ENCODE peak calls at places on chromosome 6, in five cellular contexts. F is GM20000, S is esophagus squamous epithelium, O is WTC11, K is epithelial cell of esophagus. P is an unnamed sample.

GRCh38 chr6:150159757-150160156 is 16.9 kb downstream of the PPP1R14C start:
- DNase-seq in F (no peak), S (no peak), O (no peak), K (no peak), P (no peak)

GRCh38 chr6:149608381-149608982 is 40.0 kb downstream of the KATNA1 start:
- DNase-seq in F (no peak), S (no peak), O (no peak), K (no peak), P (no peak)

GRCh38 chr6:148407372-148407771 is 64.7 kb downstream of the SASH1 start:
- DNase-seq in F (no peak), S (no peak), O (no peak), K (peak), P (no peak)

GRCh38 chr6:73180718-73181619 is 44.3 kb downstream of the KHDC1L start:
- DNase-seq in F (peak), S (no peak), O (no peak), K (peak), P (peak)

GRCh38 chr6:71289039-71289801 is 609 bp downstream of the OGFRL1 start:
- DNase-seq in F (no peak), S (no peak), O (peak), K (peak), P (peak)

GRCh38 chr6:28867078-28867414 is 56.7 kb downstream of the TRIM27 start:
- DNase-seq in F (peak), S (no peak), O (no peak), K (peak), P (no peak)

GRCh38 chr6:147016440-147016839 is 187.8 kb upstream of the STXBP5 start:
- DNase-seq in F (no peak), S (no peak), O (no peak), K (no peak), P (no peak)

GRCh38 chr6:106560966-106561740 is 68.1 kb downstream of the RTN4IP1 start:
- DNase-seq in F (no peak), S (no peak), O (no peak), K (peak), P (no peak)

GRCh38 chr6:147170269-147170668 is 33.9 kb upstream of the STXBP5 start:
- DNase-seq in F (no peak), S (no peak), O (no peak), K (peak), P (no peak)

GRCh38 chr6:26232950-26233607 is 131.9 kb upstream of the BTN3A2 start:
- DNase-seq in F (no peak), S (no peak), O (no peak), K (peak), P (no peak)

GRCh38 chr6:108526739-108527174 is 34.0 kb upstream of the FOXO3 start:
- DNase-seq in F (peak), S (no peak), O (no peak), K (peak), P (no peak)

GRCh38 chr6:26501482-26501986 is 1.4 kb downstream of the BTN1A1 start:
- DNase-seq in F (no peak), S (no peak), O (peak), K (peak), P (peak)

GRCh38 chr6:167392631-167393301 is 67.9 kb downstream of the TTLL2 start:
- DNase-seq in F (no peak), S (no peak), O (no peak), K (no peak), P (no peak)

GRCh38 chr6:56062856-56063255 is 184.5 kb downstream of the COL21A1 start:
- DNase-seq in F (no peak), S (no peak), O (no peak), K (no peak), P (no peak)

GRCh38 chr6:35808688-35809087 is 3.5 kb downstream of the LHFPL5 start:
- DNase-seq in F (no peak), S (no peak), O (peak), K (peak), P (no peak)

GRCh38 chr6:121522265-121522664 is 86.8 kb downstream of the GJA1 start:
- DNase-seq in F (no peak), S (no peak), O (no peak), K (peak), P (no peak)

GRCh38 chr6:42451595-42452170 is at the start of gene TRERF1:
- DNase-seq in F (peak), S (no peak), O (peak), K (peak), P (peak)

GRCh38 chr6:110514818-110515217 is 38.4 kb upstream of the SLC22A16 start:
- DNase-seq in F (no peak), S (no peak), O (no peak), K (no peak), P (no peak)

GRCh38 chr6:44009425-44010321 is 117.6 kb downstream of the MRPL14 start:
- DNase-seq in F (no peak), S (no peak), O (no peak), K (peak), P (no peak)

GRCh38 chr6:108798672-108799355 is 49.4 kb upstream of the ARMC2 start:
- DNase-seq in F (no peak), S (no peak), O (no peak), K (no peak), P (no peak)

GRCh38 chr6:30234361-30234760 is 21.2 kb upstream of the TRIM26 start:
- DNase-seq in F (no peak), S (no peak), O (no peak), K (peak), P (no peak)

GRCh38 chr6:165266236-165267025 is 43.0 kb downstream of the C6orf118 start:
- DNase-seq in F (no peak), S (no peak), O (no peak), K (no peak), P (no peak)

GRCh38 chr6:63928613-63929012 is 293.0 kb downstream of the PHF3 start:
- DNase-seq in F (no peak), S (no peak), O (no peak), K (no peak), P (no peak)

GRCh38 chr6:6725834-6726194 is 137.3 kb downstream of the LY86 start:
- DNase-seq in F (no peak), S (no peak), O (no peak), K (no peak), P (no peak)

GRCh38 chr6:14275493-14275851 is 157.9 kb downstream of the CD83 start:
- DNase-seq in F (no peak), S (no peak), O (no peak), K (no peak), P (no peak)

GRCh38 chr6:168252267-168252666 is 67.3 kb downstream of the DACT2 start:
- DNase-seq in F (no peak), S (no peak), O (no peak), K (no peak), P (no peak)

GRCh38 chr6:158769696-158770446 is 49.3 kb downstream of the EZR start:
- DNase-seq in F (no peak), S (no peak), O (no peak), K (no peak), P (no peak)

GRCh38 chr6:33655155-33655554 is 34.0 kb downstream of the ITPR3 start:
- DNase-seq in F (no peak), S (no peak), O (no peak), K (no peak), P (no peak)

DNA sequence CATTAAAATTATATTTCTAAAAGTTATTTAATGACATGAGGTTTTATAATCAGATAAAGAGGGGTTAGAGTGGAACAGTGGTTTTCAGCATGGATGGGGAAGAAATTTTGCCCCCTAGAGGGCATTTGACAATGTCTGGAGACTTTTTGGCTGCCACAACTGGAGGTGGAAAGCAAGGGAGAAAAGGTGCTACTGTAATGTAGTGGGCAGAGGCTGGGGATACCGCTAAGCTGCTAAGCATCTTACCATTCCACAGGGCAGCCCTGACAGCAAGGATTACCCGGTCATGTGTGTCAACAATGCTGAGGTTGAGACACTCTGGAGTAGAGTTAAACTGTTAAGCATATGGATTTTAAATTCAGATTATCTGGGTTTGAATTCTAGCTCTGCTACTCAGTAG is 52.9 kb upstream of the FABP7 start:
- DNase-seq in F (no peak), S (no peak), O (peak), K (peak), P (peak)
- TF ChIP-seq CTCF in F (peak), S (no peak), O (peak), K (peak), P (peak)

GRCh38 chr6:37365791-37366190 is 12.0 kb downstream of the RNF8 start:
- DNase-seq in F (no peak), S (no peak), O (no peak), K (peak), P (no peak)
- TF ChIP-seq CTCF in F (no peak), S (no peak), O (no peak), K (peak), P (no peak)

GRCh38 chr6:79984261-79984660 is 20.2 kb upstream of the TTK start:
- DNase-seq in F (no peak), S (no peak), O (no peak), K (peak), P (peak)
- TF ChIP-seq CTCF in F (no peak), S (peak), O (no peak), K (peak), P (no peak)

GRCh38 chr6:53070808-53071207 is 5.6 kb downstream of the FBXO9 start:
- DNase-seq in F (peak), S (no peak), O (no peak), K (no peak), P (no peak)
- TF ChIP-seq CTCF in F (no peak), S (no peak), O (no peak), K (no peak), P (no peak)

DNA sequence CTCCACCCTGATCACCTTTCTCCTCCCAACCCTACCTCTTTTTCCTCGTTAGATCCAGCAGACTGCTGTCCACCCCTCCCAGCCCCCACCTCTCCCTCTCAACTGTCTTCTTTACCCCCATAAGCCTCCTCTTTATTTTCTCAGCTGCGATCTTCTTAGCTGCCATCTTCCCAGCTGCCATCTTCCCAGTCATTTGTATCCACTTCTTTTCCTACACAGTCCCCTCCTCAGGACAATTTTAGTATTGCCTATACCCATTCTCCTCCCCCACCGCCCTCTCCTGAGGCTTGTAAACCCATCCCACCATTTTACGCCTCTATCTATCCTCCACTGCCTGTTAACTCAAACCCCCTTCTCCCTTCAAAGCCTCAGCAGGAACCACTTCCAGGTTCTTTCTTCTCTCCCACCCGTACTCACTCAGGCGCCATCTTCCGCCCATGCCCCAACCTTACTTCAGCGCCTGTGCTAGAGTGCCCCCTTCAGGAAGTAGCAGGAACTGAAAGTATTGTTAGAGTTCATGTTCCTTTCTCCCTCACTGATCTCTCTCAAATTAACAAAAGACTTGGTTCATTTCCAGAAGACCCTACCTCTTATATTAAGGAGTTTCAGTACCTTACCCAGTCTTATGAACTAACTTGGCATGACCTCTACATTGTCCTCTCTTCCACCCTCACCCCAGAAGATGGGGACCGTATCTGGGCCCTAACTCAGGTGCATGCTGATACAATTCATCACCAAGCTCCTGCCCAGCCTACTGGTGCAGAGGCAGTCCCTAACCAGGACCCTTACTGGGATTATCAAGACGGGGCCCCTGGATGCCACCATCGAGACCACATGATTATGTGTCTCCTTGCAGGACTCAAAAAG is 236.0 kb downstream of the ADGRG6 start:
- DNase-seq in F (no peak), S (no peak), O (peak), K (peak), P (no peak)
- TF ChIP-seq CTCF in F (no peak), S (no peak), O (peak), K (peak), P (peak)

DNA sequence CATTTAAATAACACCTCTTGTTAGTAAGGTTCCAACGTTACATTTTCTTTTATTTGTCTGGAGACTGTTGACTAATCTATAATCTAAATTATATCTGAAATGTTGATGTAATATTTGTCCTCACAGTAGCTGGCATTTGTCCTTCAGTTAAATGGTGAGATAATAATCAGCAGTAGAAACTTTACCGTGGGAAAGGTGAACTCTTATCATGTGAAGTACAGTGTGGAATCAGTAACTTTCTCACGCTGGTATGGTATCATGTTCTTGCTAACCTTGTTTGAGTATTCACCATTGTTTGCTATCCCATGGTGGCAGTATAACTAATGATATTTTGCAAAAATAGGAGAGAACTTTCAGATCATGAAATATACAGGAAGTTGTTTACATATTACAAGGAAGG is 4.7 kb downstream of the GMNN start:
- DNase-seq in F (peak), S (no peak), O (no peak), K (peak), P (no peak)
- TF ChIP-seq CTCF in F (no peak), S (no peak), O (no peak), K (no peak), P (no peak)